ENCODE peak calls at places on chromosomes 11 and 22, in nine cellular contexts. Z, K, E, N, P, B, D, Y and X are unnamed samples.

GRCh38 chr11:575324-575995 is 810 bp upstream of the PHRF1 start:
- DNase-seq in Z (no peak), K (no peak), E (no peak), N (peak), P (no peak), B (no peak), D (no peak), Y (no peak), X (peak)

GRCh38 chr11:45662665-45663485 is 2.5 kb downstream of the CHST1 start:
- DNase-seq in Z (no peak), K (no peak), E (peak), N (no peak), P (peak), B (peak), D (no peak), Y (peak), X (no peak)

GRCh38 chr11:27304514-27304913 is 58.5 kb downstream of the CCDC34 start:
- DNase-seq in Z (no peak), K (no peak), E (no peak), N (no peak), P (no peak), B (no peak), D (no peak), Y (no peak), X (no peak)

GRCh38 chr22:39229688-39230260 is 15.0 kb downstream of the PDGFB start:
- DNase-seq in Z (no peak), K (no peak), E (no peak), N (no peak), P (no peak), B (no peak), D (no peak), Y (no peak), X (no peak)

GRCh38 chr11:69260622-69261021 is 33.3 kb upstream of the MYEOV start:
- DNase-seq in Z (no peak), K (no peak), E (no peak), N (no peak), P (no peak), B (no peak), D (no peak), Y (no peak), X (no peak)

GRCh38 chr22:25054943-25055511 is 102.5 kb downstream of the KIAA1671 start:
- DNase-seq in Z (no peak), K (no peak), E (no peak), N (no peak), P (no peak), B (no peak), D (no peak), Y (no peak), X (no peak)

GRCh38 chr11:44192015-44192380 is 96.5 kb downstream of the EXT2 start:
- DNase-seq in Z (no peak), K (no peak), E (no peak), N (no peak), P (no peak), B (no peak), D (no peak), Y (no peak), X (no peak)

GRCh38 chr11:71356904-71357303 is 91.3 kb downstream of the DHCR7 start:
- DNase-seq in Z (no peak), K (no peak), E (no peak), N (no peak), P (no peak), B (no peak), D (no peak), Y (no peak), X (no peak)

GRCh38 chr11:2089536-2090165 is 49.5 kb downstream of the IGF2 start:
- DNase-seq in Z (peak), K (no peak), E (peak), N (peak), P (peak), B (peak), D (no peak), Y (peak), X (peak)

GRCh38 chr22:46072030-46072881 is 78.1 kb upstream of the PPARA start:
- DNase-seq in Z (no peak), K (peak), E (no peak), N (peak), P (peak), B (peak), D (peak), Y (no peak), X (peak)

GRCh38 chr11:64869571-64870175 is 8.7 kb downstream of the EHD1 start:
- DNase-seq in Z (no peak), K (no peak), E (no peak), N (no peak), P (no peak), B (no peak), D (no peak), Y (no peak), X (no peak)

GRCh38 chr11:86800076-86800955 is at the start of gene PRSS23:
- DNase-seq in Z (no peak), K (peak), E (peak), N (peak), P (peak), B (peak), D (peak), Y (peak), X (peak)

GRCh38 chr11:69339041-69339733 is 45.2 kb downstream of the MYEOV start:
- DNase-seq in Z (no peak), K (no peak), E (no peak), N (no peak), P (no peak), B (no peak), D (no peak), Y (no peak), X (no peak)

GRCh38 chr22:36156515-36157419 is 3.8 kb downstream of the APOL3 start:
- DNase-seq in Z (peak), K (peak), E (peak), N (no peak), P (peak), B (peak), D (peak), Y (no peak), X (no peak)

GRCh38 chr22:19808873-19809478 is 45.7 kb downstream of the GNB1L start:
- DNase-seq in Z (no peak), K (no peak), E (no peak), N (no peak), P (no peak), B (no peak), D (no peak), Y (no peak), X (no peak)

GRCh38 chr11:10845589-10845988 is 12.3 kb downstream of the ZBED5 start:
- DNase-seq in Z (no peak), K (no peak), E (no peak), N (no peak), P (no peak), B (no peak), D (no peak), Y (no peak), X (no peak)

GRCh38 chr11:76160856-76161255 is 45.4 kb downstream of the WNT11 start:
- DNase-seq in Z (no peak), K (peak), E (no peak), N (no peak), P (no peak), B (no peak), D (no peak), Y (no peak), X (no peak)

GRCh38 chr11:3158131-3158591 is 6.9 kb downstream of the OSBPL5 start:
- DNase-seq in Z (no peak), K (no peak), E (no peak), N (no peak), P (no peak), B (no peak), D (peak), Y (no peak), X (no peak)

GRCh38 chr22:50170453-50171318 is at the start of gene PANX2:
- DNase-seq in Z (no peak), K (peak), E (no peak), N (no peak), P (no peak), B (no peak), D (peak), Y (no peak), X (peak)

GRCh38 chr11:74179234-74180126 is 8.4 kb downstream of the PPME1 start:
- DNase-seq in Z (no peak), K (no peak), E (no peak), N (no peak), P (peak), B (no peak), D (no peak), Y (no peak), X (no peak)

GRCh38 chr11:131373756-131374155 is 3.3 kb downstream of the NTM start:
- DNase-seq in Z (no peak), K (no peak), E (no peak), N (no peak), P (no peak), B (no peak), D (no peak), Y (no peak), X (no peak)